ENCODE peak calls at places on chromosomes 5 and 9, in eight cellular contexts. P is tibial nerve, K is ovary, I is Peyer's patch, L is heart left ventricle, W is mucosa of descending colon, O is mammary epithelial cell, F is lower lobe of right lung. G is an unnamed sample. For H3K4me1, the result is how much of the 10 kb centered on the place peaks cover.

GRCh38 chr5:63686938-63687337 is 275.3 kb downstream of the HTR1A start:
- DNase-seq in P (no peak), K (peak), I (no peak), L (no peak), W (no peak), O (no peak), F (no peak), G (no peak)

GRCh38 chr9:134585021-134585561 is 56.5 kb upstream of the COL5A1 start:
- DNase-seq in P (peak), K (no peak), I (peak), L (no peak), W (no peak), O (no peak), F (no peak), G (peak)

GRCh38 chr9:124280176-124280691 is 22.5 kb downstream of the NEK6 start:
- DNase-seq in P (peak), K (peak), I (peak), L (peak), W (no peak), O (no peak), F (peak), G (no peak)

GRCh38 chr9:108271646-108272349 is 584.0 kb downstream of the ACTL7B start:
- DNase-seq in P (no peak), K (no peak), I (peak), L (no peak), W (no peak), O (peak), F (no peak), G (peak)

GRCh38 chr5:79562351-79563246 is 48.7 kb upstream of the HOMER1 start:
- DNase-seq in P (no peak), K (no peak), I (no peak), L (no peak), W (no peak), O (peak), F (no peak), G (no peak)

GRCh38 chr9:2210201-2210600 is 195.1 kb downstream of the SMARCA2 start:
- DNase-seq in P (no peak), K (no peak), I (no peak), L (no peak), W (no peak), O (peak), F (no peak), G (no peak)

GRCh38 chr9:88808019-88808656 is 183.1 kb upstream of the S1PR3 start:
- DNase-seq in P (no peak), K (no peak), I (no peak), L (no peak), W (no peak), O (no peak), F (no peak), G (no peak)

GRCh38 chr9:77598961-77599360 is 49.2 kb downstream of the GNA14 start:
- DNase-seq in P (no peak), K (no peak), I (no peak), L (no peak), W (no peak), O (no peak), F (no peak), G (no peak)

GRCh38 chr5:172858990-172859811 is 25.1 kb downstream of the ERGIC1 start:
- DNase-seq in P (peak), K (no peak), I (peak), L (peak), W (no peak), O (no peak), F (peak), G (peak)

GRCh38 chr5:169914766-169915165 is 65.5 kb downstream of the INSYN2B start:
- DNase-seq in P (peak), K (peak), I (no peak), L (no peak), W (no peak), O (peak), F (no peak), G (no peak)

GRCh38 chr9:126777733-126778132 is 27.1 kb upstream of the ZBTB43 start:
- DNase-seq in P (no peak), K (no peak), I (no peak), L (no peak), W (no peak), O (peak), F (no peak), G (no peak)

GRCh38 chr5:113807384-113808053 is 294.0 kb downstream of the YTHDC2 start:
- DNase-seq in P (no peak), K (peak), I (no peak), L (no peak), W (no peak), O (no peak), F (no peak), G (peak)

GRCh38 chr9:114000671-114001409 is 77.3 kb downstream of the AMBP start:
- DNase-seq in P (peak), K (peak), I (peak), L (peak), W (no peak), O (no peak), F (no peak), G (peak)

GRCh38 chr9:124500796-124501611 is 6.2 kb downstream of the NR5A1 start:
- DNase-seq in P (no peak), K (no peak), I (no peak), L (no peak), W (no peak), O (no peak), F (peak), G (no peak)

GRCh38 chr5:142900926-142901325 is 130.7 kb downstream of the ARHGAP26 start:
- DNase-seq in P (no peak), K (no peak), I (no peak), L (no peak), W (no peak), O (peak), F (no peak), G (no peak)

GRCh38 chr9:130997925-130998595 is 10.9 kb upstream of the LAMC3 start:
- DNase-seq in P (peak), K (no peak), I (peak), L (peak), W (peak), O (peak), F (peak), G (peak)

GRCh38 chr5:53991942-53992341 is 318.4 kb downstream of the ARL15 start:
- DNase-seq in P (no peak), K (no peak), I (no peak), L (no peak), W (no peak), O (no peak), F (no peak), G (no peak)

GRCh38 chr5:68430282-68430681 is 214.7 kb downstream of the PIK3R1 start:
- DNase-seq in P (no peak), K (no peak), I (no peak), L (no peak), W (no peak), O (no peak), F (no peak), G (no peak)

GRCh38 chr9:104094534-104095020 is 468 bp downstream of the SMC2 start:
- DNase-seq in P (no peak), K (no peak), I (no peak), L (no peak), W (no peak), O (no peak), F (no peak), G (no peak)

GRCh38 chr5:126732716-126733115 is 44.2 kb upstream of the LMNB1 start:
- DNase-seq in P (no peak), K (no peak), I (no peak), L (no peak), W (no peak), O (no peak), F (no peak), G (no peak)

GRCh38 chr5:98173334-98173733 is 600.1 kb upstream of the RGMB start:
- DNase-seq in P (no peak), K (no peak), I (no peak), L (no peak), W (no peak), O (peak), F (no peak), G (no peak)

GRCh38 chr5:172929371-172929838 is 29.8 kb upstream of the RPL26L1 start:
- DNase-seq in P (no peak), K (no peak), I (no peak), L (no peak), W (no peak), O (no peak), F (no peak), G (no peak)

GRCh38 chr5:72517961-72518690 is 10.9 kb upstream of the ZNF366 start:
- DNase-seq in P (peak), K (no peak), I (peak), L (peak), W (no peak), O (no peak), F (peak), G (no peak)

GRCh38 chr9:1454211-1454979 is 404.2 kb downstream of the DMRT2 start:
- DNase-seq in P (peak), K (no peak), I (no peak), L (no peak), W (no peak), O (no peak), F (no peak), G (no peak)

GRCh38 chr5:53246042-53246836 is 136.7 kb upstream of the MOCS2 start:
- DNase-seq in P (no peak), K (no peak), I (no peak), L (no peak), W (no peak), O (peak), F (no peak), G (no peak)

GRCh38 chr5:111697881-111698757 is 58.9 kb downstream of the NREP start:
- DNase-seq in P (no peak), K (no peak), I (no peak), L (no peak), W (no peak), O (no peak), F (no peak), G (no peak)

GRCh38 chr5:74587895-74588294 is 52.6 kb downstream of the ENC1 start:
- DNase-seq in P (no peak), K (no peak), I (no peak), L (no peak), W (no peak), O (no peak), F (no peak), G (no peak)

GRCh38 chr5:139642891-139643871 is 5.0 kb upstream of the CXXC5 start:
- DNase-seq in P (no peak), K (no peak), I (peak), L (no peak), W (peak), O (no peak), F (no peak), G (peak)

GRCh38 chr9:87193151-87193550 is 245.8 kb upstream of the GAS1 start:
- DNase-seq in P (no peak), K (no peak), I (no peak), L (no peak), W (no peak), O (no peak), F (no peak), G (no peak)

GRCh38 chr9:130352586-130353285 is 87.2 kb downstream of the HMCN2 start:
- DNase-seq in P (no peak), K (no peak), I (no peak), L (no peak), W (no peak), O (no peak), F (no peak), G (no peak)

GRCh38 chr9:135308809-135309762 is 170.5 kb upstream of the PPP1R26 start:
- DNase-seq in P (no peak), K (no peak), I (no peak), L (no peak), W (peak), O (no peak), F (no peak), G (no peak)

GRCh38 chr5:14186132-14186830 is 43.1 kb downstream of the TRIO start:
- DNase-seq in P (no peak), K (no peak), I (no peak), L (no peak), W (no peak), O (peak), F (no peak), G (no peak)

GRCh38 chr9:70672136-70672535 is 257.7 kb upstream of the KLF9 start:
- DNase-seq in P (peak), K (no peak), I (no peak), L (no peak), W (no peak), O (no peak), F (no peak), G (no peak)

GRCh38 chr9:2012347-2012746 is 2.8 kb upstream of the SMARCA2 start:
- DNase-seq in P (no peak), K (no peak), I (no peak), L (no peak), W (no peak), O (no peak), F (no peak), G (no peak)

GRCh38 chr5:39779836-39780235 is 355.1 kb upstream of the DAB2 start:
- DNase-seq in P (no peak), K (no peak), I (no peak), L (no peak), W (no peak), O (no peak), F (no peak), G (no peak)

GRCh38 chr5:37248387-37248969 is 698 bp downstream of the CPLANE1 start:
- DNase-seq in P (no peak), K (no peak), I (no peak), L (no peak), W (no peak), O (peak), F (no peak), G (no peak)

GRCh38 chr5:10736354-10736753 is 24.7 kb downstream of the DAP start:
- DNase-seq in P (no peak), K (no peak), I (no peak), L (no peak), W (no peak), O (no peak), F (no peak), G (no peak)

GRCh38 chr5:43037929-43038510 is 2.1 kb downstream of the ANXA2R start:
- DNase-seq in P (no peak), K (no peak), I (peak), L (no peak), W (no peak), O (peak), F (no peak), G (peak)

GRCh38 chr5:56759521-56759920 is 55.8 kb upstream of the MAP3K1 start:
- DNase-seq in P (no peak), K (peak), I (no peak), L (no peak), W (no peak), O (no peak), F (no peak), G (no peak)

DNA sequence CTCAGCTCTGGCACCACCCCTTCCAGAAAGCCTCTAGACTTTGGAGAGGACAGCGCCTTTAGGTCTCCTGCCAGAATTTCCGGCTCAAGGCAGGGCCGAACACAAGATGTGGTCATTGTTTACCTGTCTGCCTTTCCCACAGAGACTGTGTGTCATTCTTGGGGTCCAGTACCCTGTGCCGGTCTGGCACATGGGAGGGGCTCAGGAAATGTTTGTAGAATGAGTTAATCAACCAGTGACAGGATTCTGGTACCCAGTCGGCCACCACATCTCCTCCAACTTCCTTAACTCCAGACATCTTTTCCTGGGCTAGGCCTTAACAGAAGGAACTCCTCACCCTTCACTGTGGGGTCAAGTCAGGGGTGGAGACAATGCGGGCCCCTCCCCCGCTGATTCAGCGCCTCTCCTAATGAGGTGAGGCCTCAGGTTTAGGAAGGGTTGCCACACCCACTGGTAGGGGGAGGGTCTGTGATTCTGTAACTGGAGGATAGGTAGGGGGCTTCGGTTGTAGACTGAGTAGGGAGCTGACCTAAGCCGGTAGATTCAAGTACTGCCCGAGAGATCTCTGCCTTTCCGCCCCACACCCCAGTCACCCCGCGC is 29.3 kb downstream of the PCDH1 start:
- DNase-seq in P (peak), K (no peak), I (peak), L (no peak), W (peak), O (peak), F (peak), G (peak)
- TF ChIP-seq CTCF in P (no peak), K (no peak), I (no peak), L (no peak), W (no peak), O (no peak), F (no peak), G (no peak)

GRCh38 chr9:99056876-99057664 is 47.8 kb upstream of the TGFBR1 start:
- DNase-seq in P (no peak), K (no peak), I (no peak), L (no peak), W (no peak), O (peak), F (no peak), G (no peak)

GRCh38 chr9:99054581-99054980 is 50.3 kb upstream of the TGFBR1 start:
- DNase-seq in P (no peak), K (no peak), I (no peak), L (no peak), W (no peak), O (peak), F (no peak), G (no peak)

GRCh38 chr9:99052849-99053715 is 51.8 kb upstream of the TGFBR1 start:
- DNase-seq in P (no peak), K (no peak), I (no peak), L (no peak), W (no peak), O (no peak), F (no peak), G (no peak)

GRCh38 chr9:99056186-99056585 is 48.7 kb upstream of the TGFBR1 start:
- DNase-seq in P (no peak), K (no peak), I (no peak), L (no peak), W (no peak), O (no peak), F (no peak), G (no peak)

GRCh38 chr9:99055384-99055783 is 49.5 kb upstream of the TGFBR1 start:
- DNase-seq in P (no peak), K (no peak), I (no peak), L (no peak), W (no peak), O (peak), F (no peak), G (no peak)
- H3K4me1 ChIP-seq in P (under half), K (under half), I (under half), L (under half), W (under half), O (under half), F (under half), G (under half)

DNA sequence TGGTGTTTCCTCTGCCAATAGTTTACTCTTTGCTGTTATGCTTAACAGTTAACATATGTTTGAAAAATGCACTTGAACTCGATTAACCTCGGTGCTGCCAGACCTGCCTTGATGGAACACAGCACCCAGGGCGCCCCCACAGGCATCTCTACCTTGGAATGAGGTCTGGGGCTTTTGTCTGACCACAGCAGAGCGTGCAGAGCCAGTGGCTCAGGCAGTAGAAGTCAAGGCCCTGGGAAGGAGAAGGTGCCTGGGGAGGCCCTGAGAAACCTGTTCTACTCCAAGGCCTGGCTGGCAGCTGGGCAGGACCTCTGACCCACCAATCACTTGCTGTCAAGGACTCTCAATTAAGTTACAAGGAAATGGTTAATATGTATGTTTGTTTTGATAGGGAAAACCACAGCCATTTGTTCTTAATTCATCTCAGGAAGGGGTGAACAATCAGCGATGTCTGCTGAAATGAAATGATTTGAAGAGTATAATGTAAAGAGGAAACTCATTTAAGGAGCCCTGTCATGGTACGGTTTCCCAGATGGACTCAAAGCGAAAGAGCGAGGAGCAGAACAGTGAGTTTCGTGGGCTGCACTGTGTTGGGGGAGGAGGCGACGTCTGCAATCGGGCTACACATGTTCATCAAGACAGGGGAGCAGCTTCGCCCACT is 21.9 kb downstream of the MACROH2A1 start:
- DNase-seq in P (no peak), K (no peak), I (no peak), L (no peak), W (no peak), O (no peak), F (no peak), G (no peak)
- H3K4me3 ChIP-seq in P (no peak), K (no peak), I (no peak), L (no peak), W (no peak), O (no peak), F (no peak), G (no peak)

DNA sequence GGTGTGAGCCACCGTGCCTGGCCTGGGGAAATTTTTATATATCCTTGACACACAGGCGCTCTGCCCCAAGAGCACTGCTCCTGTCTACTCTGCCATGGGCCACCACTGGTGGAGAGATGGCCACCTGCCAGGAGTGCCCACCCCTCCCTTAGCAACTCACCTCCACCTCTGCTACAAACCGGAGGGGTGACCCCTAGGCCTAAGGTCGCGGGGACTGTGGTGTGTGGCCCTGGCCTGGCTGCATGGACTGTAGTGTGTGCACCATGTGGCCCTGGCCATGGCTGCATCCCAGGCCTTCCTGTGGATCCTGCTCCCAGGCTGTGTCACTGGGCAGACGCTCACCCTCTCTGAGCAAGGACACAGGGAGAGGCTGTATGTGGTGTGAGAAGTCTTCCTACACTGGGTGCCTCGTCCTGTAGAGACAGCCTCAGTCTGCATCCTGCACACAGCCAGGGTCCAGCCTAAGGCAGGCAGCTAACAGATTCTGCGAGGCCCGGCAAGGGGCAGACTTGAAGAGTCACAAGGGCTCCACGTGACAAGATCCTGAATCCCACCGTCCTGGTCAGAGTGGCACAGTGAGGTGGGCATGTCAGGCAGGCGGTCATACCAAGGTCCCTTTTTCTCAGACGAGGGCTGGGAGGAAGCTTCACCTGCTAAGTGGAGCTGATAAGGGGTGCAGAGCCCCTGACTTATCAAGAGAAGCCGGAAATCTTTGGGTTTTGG is 10.3 kb downstream of the NINJ1 start:
- DNase-seq in P (no peak), K (peak), I (peak), L (no peak), W (peak), O (no peak), F (peak), G (no peak)
- TF ChIP-seq CTCF in P (no peak), K (no peak), I (no peak), L (no peak), W (no peak), O (no peak), F (no peak), G (no peak)

GRCh38 chr5:131270809-131271208 is 7.0 kb downstream of the CDC42SE2 start:
- DNase-seq in P (no peak), K (no peak), I (no peak), L (no peak), W (no peak), O (no peak), F (no peak), G (no peak)
- H3K4me1 ChIP-seq in P (under half), K (under half), I (under half), L (under half), W (under half), O (under half), F (under half), G (under half)

GRCh38 chr9:96852676-96853075 is 1.6 kb downstream of the ZNF782 start:
- DNase-seq in P (no peak), K (no peak), I (no peak), L (no peak), W (no peak), O (peak), F (no peak), G (no peak)
- H3K4me3 ChIP-seq in P (no peak), K (no peak), I (no peak), L (no peak), W (no peak), O (no peak), F (peak), G (no peak)

G was measured in colonic mucosa.